ENCODE peak calls at places on chromosome 2, in six cellular contexts. One of them, this sample, is unnamed.

GRCh38 chr2:232300894-232301387 is 77.6 kb upstream of the ALPP start:
- DNase-seq in IMR-90: peak; percentile 29
- DNase-seq in thyroid gland: no peak
- DNase-seq in prostate gland: peak; percentile 54
- DNase-seq in H1: no peak
- DNase-seq in upper lobe of left lung: no peak
- DNase-seq in this sample: no peak

GRCh38 chr2:3334392-3334791 is 43.2 kb downstream of the EIPR1 start:
- DNase-seq in IMR-90: no peak
- DNase-seq in thyroid gland: peak; percentile 89
- DNase-seq in prostate gland: no peak
- DNase-seq in H1: no peak
- DNase-seq in upper lobe of left lung: no peak
- DNase-seq in this sample: no peak

GRCh38 chr2:97355887-97356286 is 233.8 kb downstream of the ANKRD36B start:
- DNase-seq in IMR-90: no peak
- DNase-seq in thyroid gland: no peak
- DNase-seq in prostate gland: no peak
- DNase-seq in H1: no peak
- DNase-seq in upper lobe of left lung: no peak
- DNase-seq in this sample: no peak

GRCh38 chr2:21191535-21191934 is 67.8 kb downstream of the TDRD15 start:
- DNase-seq in IMR-90: no peak
- DNase-seq in thyroid gland: no peak
- DNase-seq in prostate gland: no peak
- DNase-seq in H1: no peak
- DNase-seq in upper lobe of left lung: no peak
- DNase-seq in this sample: no peak

GRCh38 chr2:10405441-10405840 is 42.7 kb downstream of the ODC1 start:
- DNase-seq in IMR-90: peak; percentile 95
- DNase-seq in thyroid gland: peak; percentile 89
- DNase-seq in prostate gland: peak; percentile 75
- DNase-seq in H1: no peak
- DNase-seq in upper lobe of left lung: peak; percentile 69
- DNase-seq in this sample: no peak

GRCh38 chr2:130870779-130871178 is 34.1 kb downstream of the ARHGEF4 start:
- DNase-seq in IMR-90: no peak
- DNase-seq in thyroid gland: no peak
- DNase-seq in prostate gland: no peak
- DNase-seq in H1: no peak
- DNase-seq in upper lobe of left lung: peak; percentile 14
- DNase-seq in this sample: no peak

GRCh38 chr2:110990440-110990839 is 130.3 kb upstream of the BCL2L11 start:
- DNase-seq in IMR-90: no peak
- DNase-seq in thyroid gland: no peak
- DNase-seq in prostate gland: no peak
- DNase-seq in H1: no peak
- DNase-seq in upper lobe of left lung: no peak
- DNase-seq in this sample: no peak

GRCh38 chr2:195489101-195489500 is 167.9 kb upstream of the SLC39A10 start:
- DNase-seq in IMR-90: peak; percentile 28
- DNase-seq in thyroid gland: no peak
- DNase-seq in prostate gland: no peak
- DNase-seq in H1: no peak
- DNase-seq in upper lobe of left lung: no peak
- DNase-seq in this sample: no peak

GRCh38 chr2:28164280-28164801 is 228.3 kb upstream of the FOSL2 start:
- DNase-seq in IMR-90: peak; percentile 64
- DNase-seq in thyroid gland: no peak
- DNase-seq in prostate gland: peak; percentile 63
- DNase-seq in H1: no peak
- DNase-seq in upper lobe of left lung: no peak
- DNase-seq in this sample: no peak

GRCh38 chr2:10814571-10815331 is 2.2 kb upstream of the PDIA6 start:
- DNase-seq in IMR-90: no peak
- DNase-seq in thyroid gland: no peak
- DNase-seq in prostate gland: no peak
- DNase-seq in H1: no peak
- DNase-seq in upper lobe of left lung: no peak
- DNase-seq in this sample: no peak

GRCh38 chr2:177393381-177393780 is 808 bp downstream of the AGPS start:
- DNase-seq in IMR-90: no peak
- DNase-seq in thyroid gland: no peak
- DNase-seq in prostate gland: no peak
- DNase-seq in H1: no peak
- DNase-seq in upper lobe of left lung: no peak
- DNase-seq in this sample: no peak

GRCh38 chr2:199344012-199344411 is 113.7 kb downstream of the SATB2 start:
- DNase-seq in IMR-90: no peak
- DNase-seq in thyroid gland: no peak
- DNase-seq in prostate gland: no peak
- DNase-seq in H1: no peak
- DNase-seq in upper lobe of left lung: no peak
- DNase-seq in this sample: no peak

GRCh38 chr2:96131152-96131817 is 7.0 kb downstream of the ASTL start:
- DNase-seq in IMR-90: no peak
- DNase-seq in thyroid gland: no peak
- DNase-seq in prostate gland: no peak
- DNase-seq in H1: no peak
- DNase-seq in upper lobe of left lung: no peak
- DNase-seq in this sample: no peak

GRCh38 chr2:145919507-145919906 is 1399.6 kb upstream of the ZEB2 start:
- DNase-seq in IMR-90: peak; percentile 8
- DNase-seq in thyroid gland: no peak
- DNase-seq in prostate gland: no peak
- DNase-seq in H1: no peak
- DNase-seq in upper lobe of left lung: no peak
- DNase-seq in this sample: no peak

GRCh38 chr2:11073251-11073650 is 82.0 kb upstream of the SLC66A3 start:
- DNase-seq in IMR-90: peak; percentile 50
- DNase-seq in thyroid gland: peak; percentile 11
- DNase-seq in prostate gland: no peak
- DNase-seq in H1: peak; percentile 60
- DNase-seq in upper lobe of left lung: no peak
- DNase-seq in this sample: no peak

GRCh38 chr2:23828256-23828980 is 98.5 kb downstream of the ATAD2B start:
- DNase-seq in IMR-90: no peak
- DNase-seq in thyroid gland: no peak
- DNase-seq in prostate gland: no peak
- DNase-seq in H1: no peak
- DNase-seq in upper lobe of left lung: no peak
- DNase-seq in this sample: no peak

GRCh38 chr2:71004356-71004755 is 9.7 kb upstream of the TEX261 start:
- DNase-seq in IMR-90: no peak
- DNase-seq in thyroid gland: no peak
- DNase-seq in prostate gland: no peak
- DNase-seq in H1: no peak
- DNase-seq in upper lobe of left lung: no peak
- DNase-seq in this sample: no peak

GRCh38 chr2:100889286-100889685 is 69.3 kb downstream of the NPAS2 start:
- DNase-seq in IMR-90: no peak
- DNase-seq in thyroid gland: no peak
- DNase-seq in prostate gland: no peak
- DNase-seq in H1: no peak
- DNase-seq in upper lobe of left lung: no peak
- DNase-seq in this sample: no peak

GRCh38 chr2:137929504-137929886 is 34.8 kb upstream of the HNMT start:
- DNase-seq in IMR-90: no peak
- DNase-seq in thyroid gland: no peak
- DNase-seq in prostate gland: no peak
- DNase-seq in H1: no peak
- DNase-seq in upper lobe of left lung: no peak
- DNase-seq in this sample: no peak

GRCh38 chr2:28751956-28752607 is 452 bp downstream of the PPP1CB start:
- DNase-seq in IMR-90: no peak
- DNase-seq in thyroid gland: peak; percentile 39
- DNase-seq in prostate gland: no peak
- DNase-seq in H1: no peak
- DNase-seq in upper lobe of left lung: no peak
- DNase-seq in this sample: peak; percentile 37

GRCh38 chr2:27356056-27356381 is 545 bp downstream of the GTF3C2 start:
- DNase-seq in IMR-90: peak; percentile 53
- DNase-seq in thyroid gland: no peak
- DNase-seq in prostate gland: no peak
- DNase-seq in H1: no peak
- DNase-seq in upper lobe of left lung: peak; percentile 76
- DNase-seq in this sample: peak; percentile 76

GRCh38 chr2:210660-211059 is 53.2 kb downstream of the SH3YL1 start:
- DNase-seq in IMR-90: peak; percentile 5
- DNase-seq in thyroid gland: no peak
- DNase-seq in prostate gland: no peak
- DNase-seq in H1: no peak
- DNase-seq in upper lobe of left lung: no peak
- DNase-seq in this sample: no peak

GRCh38 chr2:16487686-16488085 is 177.9 kb downstream of the CYRIA start:
- DNase-seq in IMR-90: peak; percentile 13
- DNase-seq in thyroid gland: peak; percentile 28
- DNase-seq in prostate gland: peak; percentile 17
- DNase-seq in H1: no peak
- DNase-seq in upper lobe of left lung: no peak
- DNase-seq in this sample: no peak

GRCh38 chr2:36416370-36417165 is 61.0 kb downstream of the CRIM1 start:
- DNase-seq in IMR-90: no peak
- DNase-seq in thyroid gland: no peak
- DNase-seq in prostate gland: no peak
- DNase-seq in H1: no peak
- DNase-seq in upper lobe of left lung: no peak
- DNase-seq in this sample: no peak

GRCh38 chr2:215749092-215749957 is 264.0 kb downstream of the MREG start:
- DNase-seq in IMR-90: peak; percentile 64
- DNase-seq in thyroid gland: peak; percentile 22
- DNase-seq in prostate gland: no peak
- DNase-seq in H1: no peak
- DNase-seq in upper lobe of left lung: peak; percentile 79
- DNase-seq in this sample: peak; percentile 24

GRCh38 chr2:181374741-181375675 is 82.2 kb upstream of the ITGA4 start:
- DNase-seq in IMR-90: no peak
- DNase-seq in thyroid gland: no peak
- DNase-seq in prostate gland: no peak
- DNase-seq in H1: no peak
- DNase-seq in upper lobe of left lung: no peak
- DNase-seq in this sample: no peak

GRCh38 chr2:206056286-206056685 is 29.7 kb downstream of the INO80D start:
- DNase-seq in IMR-90: no peak
- DNase-seq in thyroid gland: no peak
- DNase-seq in prostate gland: no peak
- DNase-seq in H1: no peak
- DNase-seq in upper lobe of left lung: no peak
- DNase-seq in this sample: no peak

GRCh38 chr2:86194751-86195054 is 559 bp downstream of the IMMT start:
- DNase-seq in IMR-90: no peak
- DNase-seq in thyroid gland: no peak
- DNase-seq in prostate gland: peak; percentile 95
- DNase-seq in H1: peak; percentile 87
- DNase-seq in upper lobe of left lung: peak; percentile 98
- DNase-seq in this sample: peak; percentile 97

GRCh38 chr2:121436918-121437317 is 93.8 kb upstream of the RNU4ATAC start:
- DNase-seq in IMR-90: no peak
- DNase-seq in thyroid gland: no peak
- DNase-seq in prostate gland: no peak
- DNase-seq in H1: no peak
- DNase-seq in upper lobe of left lung: no peak
- DNase-seq in this sample: no peak

GRCh38 chr2:238285653-238286082 is 2.7 kb downstream of the PER2 start:
- DNase-seq in IMR-90: peak; percentile 94
- DNase-seq in thyroid gland: peak; percentile 92
- DNase-seq in prostate gland: peak; percentile 94
- DNase-seq in H1: no peak
- DNase-seq in upper lobe of left lung: peak; percentile 94
- DNase-seq in this sample: peak; percentile 75
- TF ChIP-seq POLR2A in IMR-90: no peak
- TF ChIP-seq POLR2A in thyroid gland: peak; percentile 26
- TF ChIP-seq POLR2A in prostate gland: peak; percentile 9
- TF ChIP-seq POLR2A in H1: no peak
- TF ChIP-seq POLR2A in upper lobe of left lung: peak; percentile 28
- TF ChIP-seq POLR2A in this sample: peak; percentile 8

GRCh38 chr2:47083886-47084682 is 71.0 kb downstream of the STPG4 start:
- DNase-seq in IMR-90: no peak
- DNase-seq in thyroid gland: no peak
- DNase-seq in prostate gland: no peak
- DNase-seq in H1: no peak
- DNase-seq in upper lobe of left lung: no peak
- DNase-seq in this sample: no peak

GRCh38 chr2:47088371-47089082 is 66.6 kb downstream of the STPG4 start:
- DNase-seq in IMR-90: peak; percentile 56
- DNase-seq in thyroid gland: no peak
- DNase-seq in prostate gland: no peak
- DNase-seq in H1: no peak
- DNase-seq in upper lobe of left lung: no peak
- DNase-seq in this sample: no peak

GRCh38 chr2:47087051-47087450 is 68.1 kb downstream of the STPG4 start:
- DNase-seq in IMR-90: no peak
- DNase-seq in thyroid gland: no peak
- DNase-seq in prostate gland: no peak
- DNase-seq in H1: no peak
- DNase-seq in upper lobe of left lung: no peak
- DNase-seq in this sample: no peak

GRCh38 chr2:47086054-47086471 is 69.0 kb downstream of the STPG4 start:
- DNase-seq in IMR-90: no peak
- DNase-seq in thyroid gland: no peak
- DNase-seq in prostate gland: no peak
- DNase-seq in H1: no peak
- DNase-seq in upper lobe of left lung: no peak
- DNase-seq in this sample: no peak

GRCh38 chr2:47086571-47086970 is 68.5 kb downstream of the STPG4 start:
- DNase-seq in IMR-90: no peak
- DNase-seq in thyroid gland: no peak
- DNase-seq in prostate gland: no peak
- DNase-seq in H1: no peak
- DNase-seq in upper lobe of left lung: no peak
- DNase-seq in this sample: no peak
- H3K4me1 ChIP-seq in IMR-90: peaks cover 16% of the 10 kb centered on the region
- H3K4me1 ChIP-seq in thyroid gland: no peaks in the 10 kb centered on the region
- H3K4me1 ChIP-seq in prostate gland: no peaks in the 10 kb centered on the region
- H3K4me1 ChIP-seq in H1: no peaks in the 10 kb centered on the region
- H3K4me1 ChIP-seq in upper lobe of left lung: peaks cover 38% of the 10 kb centered on the region
- H3K4me1 ChIP-seq in this sample: peaks cover 13% of the 10 kb centered on the region

DNA sequence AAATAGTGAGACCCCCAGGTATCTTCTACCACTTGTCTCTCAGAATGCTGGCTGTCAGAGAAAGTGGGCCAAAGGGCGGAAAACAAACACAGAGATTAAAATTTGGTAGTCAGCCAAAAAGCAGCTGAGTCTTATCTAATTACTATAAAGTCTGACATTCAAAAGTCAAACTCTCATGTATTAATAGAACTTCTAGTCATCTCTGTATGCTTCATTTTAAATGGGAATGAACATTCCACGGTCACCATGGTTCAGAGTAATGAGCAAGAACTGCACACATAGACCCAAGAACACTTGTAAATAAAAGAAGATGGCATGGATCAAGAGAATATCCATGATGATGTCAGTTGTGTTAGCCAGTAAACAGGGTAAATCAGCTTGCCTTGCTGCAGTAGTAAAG is 1267.0 kb upstream of the CHAC2 start:
- DNase-seq in IMR-90: no peak
- DNase-seq in thyroid gland: no peak
- DNase-seq in prostate gland: no peak
- DNase-seq in H1: no peak
- DNase-seq in upper lobe of left lung: no peak
- DNase-seq in this sample: no peak
- H3K9me3 ChIP-seq in IMR-90: no peaks in the 10 kb centered on the region
- H3K9me3 ChIP-seq in thyroid gland: no peaks in the 10 kb centered on the region
- H3K9me3 ChIP-seq in prostate gland: no peaks in the 10 kb centered on the region
- H3K9me3 ChIP-seq in H1: peaks cover 3% of the 10 kb centered on the region
- H3K9me3 ChIP-seq in upper lobe of left lung: no peaks in the 10 kb centered on the region
- H3K9me3 ChIP-seq in this sample: no peaks in the 10 kb centered on the region

GRCh38 chr2:236833501-236834186 is 252.0 kb upstream of the COPS8 start:
- DNase-seq in IMR-90: peak; percentile 1
- DNase-seq in thyroid gland: no peak
- DNase-seq in prostate gland: no peak
- DNase-seq in H1: no peak
- DNase-seq in upper lobe of left lung: no peak
- DNase-seq in this sample: no peak
- TF ChIP-seq POLR2A in IMR-90: no peak
- TF ChIP-seq POLR2A in thyroid gland: no peak
- TF ChIP-seq POLR2A in prostate gland: no peak
- TF ChIP-seq POLR2A in H1: no peak
- TF ChIP-seq POLR2A in upper lobe of left lung: no peak
- TF ChIP-seq POLR2A in this sample: no peak